ENCODE peak calls at places on chromosomes 16 and 17, in seven cellular contexts. One of them, this sample, is unnamed.

GRCh38 chr16:57616871-57617270 is 11.6 kb upstream of the ADGRG1 start:
- DNase-seq in prostate gland: no peak
- DNase-seq in AG08395: no peak
- DNase-seq in RPMI7951: no peak
- DNase-seq in activated naive CD4-positive, alpha-beta T cell treated with Interleukin-2 at 50 U/mL for 16 hours: no peak
- DNase-seq in stomach: peak
- DNase-seq in SK-MEL-5: no peak
- DNase-seq in this sample: peak

GRCh38 chr17:70658840-70659239 is 489.5 kb downstream of the KCNJ2 start:
- DNase-seq in activated naive CD4-positive, alpha-beta T cell treated with Interleukin-2 at 50 U/mL for 16 hours: no peak
- DNase-seq in RPMI7951: no peak
- DNase-seq in AG08395: no peak
- DNase-seq in stomach: no peak
- DNase-seq in SK-MEL-5: no peak
- DNase-seq in prostate gland: no peak
- DNase-seq in this sample: no peak

GRCh38 chr16:72055911-72056310 is 1.6 kb downstream of the HP start:
- DNase-seq in prostate gland: no peak
- DNase-seq in AG08395: no peak
- DNase-seq in RPMI7951: no peak
- DNase-seq in activated naive CD4-positive, alpha-beta T cell treated with Interleukin-2 at 50 U/mL for 16 hours: no peak
- DNase-seq in SK-MEL-5: no peak
- DNase-seq in stomach: no peak
- DNase-seq in this sample: no peak

GRCh38 chr17:9360610-9361571 is 214.7 kb downstream of the STX8 start:
- DNase-seq in stomach: no peak
- DNase-seq in RPMI7951: peak
- DNase-seq in SK-MEL-5: no peak
- DNase-seq in AG08395: peak
- DNase-seq in activated naive CD4-positive, alpha-beta T cell treated with Interleukin-2 at 50 U/mL for 16 hours: no peak
- DNase-seq in prostate gland: no peak
- DNase-seq in this sample: no peak

GRCh38 chr17:42937712-42938596 is 26.3 kb downstream of the AARSD1 start:
- DNase-seq in RPMI7951: peak
- DNase-seq in SK-MEL-5: peak
- DNase-seq in prostate gland: no peak
- DNase-seq in AG08395: peak
- DNase-seq in stomach: no peak
- DNase-seq in activated naive CD4-positive, alpha-beta T cell treated with Interleukin-2 at 50 U/mL for 16 hours: peak
- DNase-seq in this sample: peak

GRCh38 chr16:81273223-81273940 is 34.9 kb downstream of the BCO1 start:
- DNase-seq in SK-MEL-5: no peak
- DNase-seq in RPMI7951: no peak
- DNase-seq in AG08395: no peak
- DNase-seq in activated naive CD4-positive, alpha-beta T cell treated with Interleukin-2 at 50 U/mL for 16 hours: no peak
- DNase-seq in stomach: no peak
- DNase-seq in prostate gland: no peak
- DNase-seq in this sample: no peak

GRCh38 chr17:80802626-80803450 is 188.8 kb upstream of the CHMP6 start:
- DNase-seq in AG08395: no peak
- DNase-seq in RPMI7951: no peak
- DNase-seq in prostate gland: no peak
- DNase-seq in SK-MEL-5: no peak
- DNase-seq in activated naive CD4-positive, alpha-beta T cell treated with Interleukin-2 at 50 U/mL for 16 hours: no peak
- DNase-seq in stomach: no peak
- DNase-seq in this sample: no peak

GRCh38 chr17:51372345-51373004 is 112.1 kb downstream of the UTP18 start:
- DNase-seq in prostate gland: no peak
- DNase-seq in activated naive CD4-positive, alpha-beta T cell treated with Interleukin-2 at 50 U/mL for 16 hours: no peak
- DNase-seq in AG08395: peak
- DNase-seq in RPMI7951: peak
- DNase-seq in stomach: no peak
- DNase-seq in SK-MEL-5: peak
- DNase-seq in this sample: no peak

GRCh38 chr17:1177099-1177996 is 2.4 kb downstream of the ABR start:
- DNase-seq in RPMI7951: peak
- DNase-seq in stomach: no peak
- DNase-seq in SK-MEL-5: no peak
- DNase-seq in activated naive CD4-positive, alpha-beta T cell treated with Interleukin-2 at 50 U/mL for 16 hours: no peak
- DNase-seq in prostate gland: no peak
- DNase-seq in AG08395: peak
- DNase-seq in this sample: no peak

GRCh38 chr17:53135969-53136368 is 686.8 kb upstream of the KIF2B start:
- DNase-seq in activated naive CD4-positive, alpha-beta T cell treated with Interleukin-2 at 50 U/mL for 16 hours: no peak
- DNase-seq in RPMI7951: no peak
- DNase-seq in prostate gland: no peak
- DNase-seq in stomach: no peak
- DNase-seq in SK-MEL-5: no peak
- DNase-seq in AG08395: no peak
- DNase-seq in this sample: no peak

GRCh38 chr17:81576621-81577277 is 24.6 kb upstream of the FAAP100 start:
- DNase-seq in activated naive CD4-positive, alpha-beta T cell treated with Interleukin-2 at 50 U/mL for 16 hours: no peak
- DNase-seq in prostate gland: no peak
- DNase-seq in RPMI7951: peak
- DNase-seq in stomach: no peak
- DNase-seq in SK-MEL-5: peak
- DNase-seq in AG08395: peak
- DNase-seq in this sample: no peak

GRCh38 chr17:63974594-63975192 is 2.0 kb upstream of the SCN4A start:
- DNase-seq in prostate gland: no peak
- DNase-seq in AG08395: peak
- DNase-seq in RPMI7951: peak
- DNase-seq in activated naive CD4-positive, alpha-beta T cell treated with Interleukin-2 at 50 U/mL for 16 hours: no peak
- DNase-seq in SK-MEL-5: no peak
- DNase-seq in stomach: no peak
- DNase-seq in this sample: no peak

GRCh38 chr17:32100971-32101631 is 41.2 kb upstream of the RHOT1 start:
- DNase-seq in prostate gland: no peak
- DNase-seq in AG08395: no peak
- DNase-seq in stomach: peak
- DNase-seq in RPMI7951: no peak
- DNase-seq in activated naive CD4-positive, alpha-beta T cell treated with Interleukin-2 at 50 U/mL for 16 hours: no peak
- DNase-seq in SK-MEL-5: no peak
- DNase-seq in this sample: no peak

GRCh38 chr17:60562421-60562820 is 36.4 kb upstream of the APPBP2 start:
- DNase-seq in activated naive CD4-positive, alpha-beta T cell treated with Interleukin-2 at 50 U/mL for 16 hours: no peak
- DNase-seq in RPMI7951: no peak
- DNase-seq in stomach: no peak
- DNase-seq in SK-MEL-5: no peak
- DNase-seq in AG08395: no peak
- DNase-seq in prostate gland: no peak
- DNase-seq in this sample: no peak

GRCh38 chr16:13021996-13022395 is 120.6 kb downstream of the SHISA9 start:
- DNase-seq in AG08395: no peak
- DNase-seq in activated naive CD4-positive, alpha-beta T cell treated with Interleukin-2 at 50 U/mL for 16 hours: no peak
- DNase-seq in prostate gland: no peak
- DNase-seq in RPMI7951: peak
- DNase-seq in stomach: no peak
- DNase-seq in SK-MEL-5: no peak
- DNase-seq in this sample: no peak

This sample was measured in ureter.